ENCODE peak calls at places on chromosomes 5 and 9, in six cellular contexts. One of them, this sample, is unnamed.

GRCh38 chr5:103842936-103843335 is 280.3 kb upstream of the NUDT12 start:
- DNase-seq in coronary artery: no peak
- DNase-seq in PC-3: no peak
- DNase-seq in tibial artery: no peak
- DNase-seq in GM23338: no peak
- DNase-seq in CD8-positive, alpha-beta T cell: no peak
- DNase-seq in this sample: no peak

GRCh38 chr5:115271295-115272060 is 8.8 kb upstream of the PGGT1B start:
- DNase-seq in coronary artery: no peak
- DNase-seq in PC-3: no peak
- DNase-seq in tibial artery: no peak
- DNase-seq in GM23338: no peak
- DNase-seq in CD8-positive, alpha-beta T cell: no peak
- DNase-seq in this sample: no peak

GRCh38 chr5:82388186-82388585 is 110.0 kb upstream of the RPS23 start:
- DNase-seq in coronary artery: no peak
- DNase-seq in PC-3: no peak
- DNase-seq in tibial artery: no peak
- DNase-seq in GM23338: no peak
- DNase-seq in CD8-positive, alpha-beta T cell: no peak
- DNase-seq in this sample: peak; percentile 83

GRCh38 chr5:179137643-179138567 is 77.7 kb downstream of the ZNF354C start:
- DNase-seq in coronary artery: no peak
- DNase-seq in PC-3: no peak
- DNase-seq in tibial artery: no peak
- DNase-seq in GM23338: no peak
- DNase-seq in CD8-positive, alpha-beta T cell: no peak
- DNase-seq in this sample: peak; percentile 32

GRCh38 chr9:33029106-33029788 is 4.2 kb downstream of the DNAJA1 start:
- DNase-seq in coronary artery: no peak
- DNase-seq in PC-3: no peak
- DNase-seq in tibial artery: no peak
- DNase-seq in GM23338: no peak
- DNase-seq in CD8-positive, alpha-beta T cell: no peak
- DNase-seq in this sample: no peak

GRCh38 chr9:81083062-81083461 is 606.3 kb downstream of the TLE1 start:
- DNase-seq in coronary artery: no peak
- DNase-seq in PC-3: peak; percentile 37
- DNase-seq in tibial artery: no peak
- DNase-seq in GM23338: peak; percentile 47
- DNase-seq in CD8-positive, alpha-beta T cell: no peak
- DNase-seq in this sample: peak; percentile 40

GRCh38 chr9:99824378-99825157 is 2.9 kb downstream of the NR4A3 start:
- DNase-seq in coronary artery: peak; percentile 79
- DNase-seq in PC-3: no peak
- DNase-seq in tibial artery: no peak
- DNase-seq in GM23338: peak; percentile 90
- DNase-seq in CD8-positive, alpha-beta T cell: peak; percentile 62
- DNase-seq in this sample: peak; percentile 15

GRCh38 chr5:1210832-1211251 is 9.4 kb downstream of the SLC6A19 start:
- DNase-seq in coronary artery: no peak
- DNase-seq in PC-3: no peak
- DNase-seq in tibial artery: no peak
- DNase-seq in GM23338: no peak
- DNase-seq in CD8-positive, alpha-beta T cell: no peak
- DNase-seq in this sample: no peak

GRCh38 chr9:123922911-123923310 is 7.0 kb downstream of the DENND1A start:
- DNase-seq in coronary artery: no peak
- DNase-seq in PC-3: no peak
- DNase-seq in tibial artery: no peak
- DNase-seq in GM23338: no peak
- DNase-seq in CD8-positive, alpha-beta T cell: no peak
- DNase-seq in this sample: no peak

GRCh38 chr5:16913840-16914435 is 22.1 kb downstream of the MYO10 start:
- DNase-seq in coronary artery: no peak
- DNase-seq in PC-3: no peak
- DNase-seq in tibial artery: no peak
- DNase-seq in GM23338: no peak
- DNase-seq in CD8-positive, alpha-beta T cell: no peak
- DNase-seq in this sample: no peak

GRCh38 chr9:82991684-82992083 is 71.3 kb downstream of the RASEF start:
- DNase-seq in coronary artery: no peak
- DNase-seq in PC-3: no peak
- DNase-seq in tibial artery: no peak
- DNase-seq in GM23338: no peak
- DNase-seq in CD8-positive, alpha-beta T cell: no peak
- DNase-seq in this sample: peak; percentile 6

GRCh38 chr5:54769746-54770145 is 215.6 kb downstream of the ESM1 start:
- DNase-seq in coronary artery: no peak
- DNase-seq in PC-3: no peak
- DNase-seq in tibial artery: no peak
- DNase-seq in GM23338: no peak
- DNase-seq in CD8-positive, alpha-beta T cell: no peak
- DNase-seq in this sample: no peak

GRCh38 chr9:8552732-8553131 is 753.2 kb upstream of the DMAC1 start:
- DNase-seq in coronary artery: no peak
- DNase-seq in PC-3: no peak
- DNase-seq in tibial artery: no peak
- DNase-seq in GM23338: no peak
- DNase-seq in CD8-positive, alpha-beta T cell: no peak
- DNase-seq in this sample: no peak

GRCh38 chr5:96930058-96930457 is 5.8 kb upstream of the LNPEP start:
- DNase-seq in coronary artery: no peak
- DNase-seq in PC-3: no peak
- DNase-seq in tibial artery: no peak
- DNase-seq in GM23338: no peak
- DNase-seq in CD8-positive, alpha-beta T cell: no peak
- DNase-seq in this sample: peak; percentile 9

GRCh38 chr5:96930589-96930988 is 5.3 kb upstream of the LNPEP start:
- DNase-seq in coronary artery: no peak
- DNase-seq in PC-3: no peak
- DNase-seq in tibial artery: no peak
- DNase-seq in GM23338: no peak
- DNase-seq in CD8-positive, alpha-beta T cell: no peak
- DNase-seq in this sample: no peak

GRCh38 chr5:96933764-96934163 is 2.1 kb upstream of the LNPEP start:
- DNase-seq in coronary artery: no peak
- DNase-seq in PC-3: no peak
- DNase-seq in tibial artery: no peak
- DNase-seq in GM23338: no peak
- DNase-seq in CD8-positive, alpha-beta T cell: no peak
- DNase-seq in this sample: no peak

GRCh38 chr5:96931605-96932004 is 4.3 kb upstream of the LNPEP start:
- DNase-seq in coronary artery: no peak
- DNase-seq in PC-3: no peak
- DNase-seq in tibial artery: no peak
- DNase-seq in GM23338: no peak
- DNase-seq in CD8-positive, alpha-beta T cell: no peak
- DNase-seq in this sample: no peak

GRCh38 chr5:96932026-96932425 is 3.9 kb upstream of the LNPEP start:
- DNase-seq in coronary artery: no peak
- DNase-seq in PC-3: no peak
- DNase-seq in tibial artery: no peak
- DNase-seq in GM23338: no peak
- DNase-seq in CD8-positive, alpha-beta T cell: no peak
- DNase-seq in this sample: no peak
- H3K4me3 ChIP-seq in coronary artery: no peak overlapping the region
- H3K4me3 ChIP-seq in PC-3: no peak overlapping the region
- H3K4me3 ChIP-seq in tibial artery: no peak overlapping the region
- H3K4me3 ChIP-seq in GM23338: no peak overlapping the region
- H3K4me3 ChIP-seq in CD8-positive, alpha-beta T cell: peak overlapping the region; percentile 96
- H3K4me3 ChIP-seq in this sample: no peak overlapping the region

DNA sequence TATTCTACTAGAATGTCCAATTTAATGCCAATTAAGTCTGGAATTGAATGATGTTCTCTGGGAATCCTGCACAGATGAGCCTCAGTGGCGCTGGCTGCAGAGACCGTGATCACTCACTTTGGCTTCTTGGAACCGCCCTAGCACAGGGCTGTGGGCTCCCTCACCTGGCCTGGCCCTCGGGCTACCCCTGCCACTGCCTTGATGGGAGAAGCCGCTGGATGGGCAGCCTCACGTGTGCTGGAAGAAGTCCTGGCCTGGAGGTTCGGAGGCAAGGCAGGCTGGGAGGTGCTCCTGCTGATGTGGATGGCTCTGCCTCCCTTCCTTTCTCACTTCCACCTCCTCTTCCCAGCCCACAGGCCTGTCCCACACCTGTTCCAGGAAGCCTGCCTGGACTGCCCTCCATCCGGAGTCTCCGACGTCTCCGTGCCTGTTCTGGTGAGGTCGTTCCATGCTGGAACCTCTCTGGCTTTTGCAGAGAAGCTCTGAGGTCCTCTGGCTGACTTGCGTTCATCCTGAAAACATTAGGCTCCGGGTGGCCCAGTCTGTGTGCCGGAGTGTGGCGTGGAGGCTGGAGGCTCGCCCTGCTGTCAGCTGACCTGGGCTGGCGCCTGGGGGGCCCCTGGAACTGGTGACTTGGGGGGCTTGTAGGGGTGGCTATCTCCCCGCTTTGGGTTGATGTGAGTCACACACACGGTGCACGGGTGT is 147.2 kb downstream of the RXRA start:
- DNase-seq in coronary artery: no peak
- DNase-seq in PC-3: no peak
- DNase-seq in tibial artery: peak; percentile 53
- DNase-seq in GM23338: no peak
- DNase-seq in CD8-positive, alpha-beta T cell: no peak
- DNase-seq in this sample: no peak
- TF ChIP-seq CTCF in coronary artery: no peak
- TF ChIP-seq CTCF in PC-3: no peak
- TF ChIP-seq CTCF in tibial artery: no peak
- TF ChIP-seq CTCF in GM23338: no peak
- TF ChIP-seq CTCF in CD8-positive, alpha-beta T cell: no peak
- TF ChIP-seq CTCF in this sample: no peak

DNA sequence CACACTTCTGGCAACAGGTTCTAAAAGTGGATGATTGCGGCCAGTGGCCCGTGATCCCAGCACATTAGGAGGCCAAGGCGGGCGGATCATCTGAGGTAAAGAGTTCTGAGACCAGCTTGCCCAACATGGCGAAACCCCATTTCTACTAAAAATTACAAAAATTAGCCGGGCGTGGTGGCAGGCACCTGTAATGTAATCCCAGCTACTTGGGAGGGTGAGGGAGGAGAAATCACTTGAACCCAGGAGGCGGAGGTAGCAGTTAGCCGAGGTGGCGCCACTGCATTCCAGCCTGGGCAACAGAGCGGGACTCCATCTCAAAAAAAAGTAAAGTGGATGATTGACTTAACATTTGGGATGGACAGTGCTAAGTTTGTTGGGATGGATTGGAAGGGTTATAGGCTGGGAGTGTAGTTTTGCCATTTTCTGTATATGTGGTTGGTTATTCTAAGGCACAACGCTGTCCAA is 3.4 kb downstream of the MATR3 start:
- DNase-seq in coronary artery: no peak
- DNase-seq in PC-3: no peak
- DNase-seq in tibial artery: no peak
- DNase-seq in GM23338: no peak
- DNase-seq in CD8-positive, alpha-beta T cell: no peak
- DNase-seq in this sample: no peak
- H3K4me3 ChIP-seq in coronary artery: peak overlapping the region; percentile 31
- H3K4me3 ChIP-seq in PC-3: peak overlapping the region; percentile 97
- H3K4me3 ChIP-seq in tibial artery: no peak overlapping the region
- H3K4me3 ChIP-seq in GM23338: peak overlapping the region; percentile 88
- H3K4me3 ChIP-seq in CD8-positive, alpha-beta T cell: no peak overlapping the region
- H3K4me3 ChIP-seq in this sample: no peak overlapping the region

GRCh38 chr9:129858167-129858962 is 23.1 kb downstream of the USP20 start:
- DNase-seq in coronary artery: no peak
- DNase-seq in PC-3: no peak
- DNase-seq in tibial artery: no peak
- DNase-seq in GM23338: no peak
- DNase-seq in CD8-positive, alpha-beta T cell: no peak
- DNase-seq in this sample: no peak
- TF ChIP-seq CTCF in coronary artery: no peak
- TF ChIP-seq CTCF in PC-3: no peak
- TF ChIP-seq CTCF in tibial artery: no peak
- TF ChIP-seq CTCF in GM23338: no peak
- TF ChIP-seq CTCF in CD8-positive, alpha-beta T cell: no peak
- TF ChIP-seq CTCF in this sample: no peak

GRCh38 chr9:89705651-89706050 is 100.8 kb downstream of the GADD45G start:
- DNase-seq in coronary artery: no peak
- DNase-seq in PC-3: no peak
- DNase-seq in tibial artery: no peak
- DNase-seq in GM23338: no peak
- DNase-seq in CD8-positive, alpha-beta T cell: no peak
- DNase-seq in this sample: no peak

GRCh38 chr9:89698606-89699005 is 93.8 kb downstream of the GADD45G start:
- DNase-seq in coronary artery: no peak
- DNase-seq in PC-3: no peak
- DNase-seq in tibial artery: no peak
- DNase-seq in GM23338: no peak
- DNase-seq in CD8-positive, alpha-beta T cell: no peak
- DNase-seq in this sample: no peak

GRCh38 chr9:89699646-89700045 is 94.8 kb downstream of the GADD45G start:
- DNase-seq in coronary artery: no peak
- DNase-seq in PC-3: no peak
- DNase-seq in tibial artery: no peak
- DNase-seq in GM23338: no peak
- DNase-seq in CD8-positive, alpha-beta T cell: no peak
- DNase-seq in this sample: no peak

GRCh38 chr9:89702401-89702800 is 97.6 kb downstream of the GADD45G start:
- DNase-seq in coronary artery: no peak
- DNase-seq in PC-3: no peak
- DNase-seq in tibial artery: no peak
- DNase-seq in GM23338: no peak
- DNase-seq in CD8-positive, alpha-beta T cell: no peak
- DNase-seq in this sample: no peak

DNA sequence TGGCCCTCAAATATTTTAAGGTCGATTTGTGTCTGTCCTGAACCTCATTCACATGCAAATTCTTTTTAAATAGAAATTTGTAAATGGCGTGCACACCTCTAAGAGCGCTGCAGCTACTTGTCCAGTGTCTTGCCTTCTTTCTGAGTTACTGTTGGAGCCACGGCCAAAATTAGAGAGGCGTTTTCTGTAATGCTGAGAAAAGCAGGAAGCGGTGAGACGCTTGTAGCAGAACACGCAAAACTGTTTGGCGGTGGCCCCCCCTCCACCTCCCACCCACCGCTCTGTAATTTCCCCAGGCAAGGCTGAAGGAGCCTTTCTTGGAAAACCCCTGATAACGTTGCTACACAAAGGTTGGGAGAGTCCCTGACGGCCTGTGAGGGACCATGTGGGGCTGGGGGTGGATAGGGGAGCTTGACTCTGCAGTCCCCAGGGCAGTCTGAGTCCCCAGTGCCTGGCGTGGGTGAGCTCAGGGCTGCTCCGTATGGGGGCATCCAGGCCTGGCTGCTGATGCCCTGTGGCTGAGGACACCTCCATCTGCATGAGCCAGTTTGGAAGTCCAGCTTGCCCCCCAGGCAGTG is 96.5 kb downstream of the GADD45G start:
- DNase-seq in coronary artery: no peak
- DNase-seq in PC-3: no peak
- DNase-seq in tibial artery: no peak
- DNase-seq in GM23338: no peak
- DNase-seq in CD8-positive, alpha-beta T cell: peak; percentile 30
- DNase-seq in this sample: no peak
- H3K4me3 ChIP-seq in coronary artery: no peak overlapping the region
- H3K4me3 ChIP-seq in PC-3: no peak overlapping the region
- H3K4me3 ChIP-seq in tibial artery: no peak overlapping the region
- H3K4me3 ChIP-seq in GM23338: no peak overlapping the region
- H3K4me3 ChIP-seq in CD8-positive, alpha-beta T cell: peak overlapping the region; percentile 4
- H3K4me3 ChIP-seq in this sample: no peak overlapping the region